ENCODE peak calls at places on chromosomes 3 and 15, in five cellular contexts. M, H, P, C and Y are unnamed samples. For H3K4me1, the result is how much of the 10 kb centered on the place peaks cover.

GRCh38 chr3:43650345-43650744 is 28.5 kb upstream of the ANO10 start:
- DNase-seq in C (no peak), H (no peak), M (no peak), P (no peak), Y (no peak)

GRCh38 chr3:9951962-9952805 is at the start of gene PRRT3:
- DNase-seq in P (peak), C (no peak), H (peak), M (peak), Y (no peak)

GRCh38 chr3:65953301-65953812 is 85.4 kb downstream of the MAGI1 start:
- DNase-seq in P (peak), C (no peak), M (no peak), H (peak), Y (no peak)

GRCh38 chr3:114903213-114903612 is 243.9 kb downstream of the ZBTB20 start:
- DNase-seq in H (no peak), M (no peak), P (no peak), C (no peak), Y (no peak)

GRCh38 chr15:73172508-73172907 is 120.2 kb downstream of the NEO1 start:
- DNase-seq in H (no peak), M (no peak), P (no peak), C (no peak), Y (no peak)

GRCh38 chr15:66212471-66212870 is 41.1 kb downstream of the MEGF11 start:
- DNase-seq in P (no peak), C (peak), H (no peak), M (no peak), Y (no peak)

GRCh38 chr3:89847955-89848354 is 740.5 kb downstream of the EPHA3 start:
- DNase-seq in M (peak), C (no peak), P (no peak), H (no peak), Y (no peak)

GRCh38 chr15:63292771-63293170 is 15.4 kb downstream of the APH1B start:
- DNase-seq in M (no peak), H (no peak), P (no peak), C (no peak), Y (no peak)

GRCh38 chr15:29058903-29059539 is 173.2 kb downstream of the APBA2 start:
- DNase-seq in H (no peak), M (no peak), C (no peak), P (no peak), Y (no peak)

GRCh38 chr3:184348057-184348382 is 10.6 kb downstream of the FAM131A start:
- DNase-seq in C (no peak), M (no peak), H (no peak), P (no peak), Y (no peak)

GRCh38 chr3:184346480-184346879 is 9.1 kb downstream of the FAM131A start:
- DNase-seq in H (no peak), P (no peak), C (no peak), M (no peak), Y (no peak)

GRCh38 chr3:184349563-184350470 is 11.6 kb downstream of the CLCN2 start:
- DNase-seq in P (no peak), C (no peak), M (no peak), H (no peak), Y (no peak)

GRCh38 chr3:184345678-184346144 is 8.3 kb downstream of the FAM131A start:
- DNase-seq in H (peak), M (peak), C (peak), P (peak), Y (peak)

GRCh38 chr3:184347321-184348056 is 10.1 kb downstream of the FAM131A start:
- DNase-seq in P (no peak), M (peak), H (no peak), C (no peak), Y (no peak)
- H3K27ac ChIP-seq in P (peak), M (no peak), H (no peak), C (no peak), Y (no peak)

DNA sequence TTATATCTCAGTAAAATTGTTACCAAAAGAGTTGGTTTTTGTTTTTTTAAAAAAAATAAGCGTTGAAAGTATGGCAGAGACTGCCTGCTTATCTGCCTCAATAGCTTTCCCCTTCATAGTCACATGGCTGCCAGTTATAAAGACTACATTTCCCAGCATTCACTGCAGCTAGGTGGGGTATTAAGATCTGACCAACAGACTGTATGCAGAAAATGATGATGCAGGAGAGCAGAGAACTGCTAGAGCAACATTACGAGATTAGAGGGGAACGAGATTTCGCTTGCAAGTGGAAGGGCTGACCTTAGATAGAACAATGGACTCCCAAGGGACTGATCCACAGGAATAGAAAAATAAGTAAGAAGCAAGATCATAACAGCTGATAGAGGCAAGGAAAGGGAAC is 14.3 kb downstream of the RHOA start:
- DNase-seq in H (no peak), M (peak), C (no peak), P (peak), Y (peak)
- H3K4me1 ChIP-seq in H (under half), M (under half), C (half or more), P (under half), Y (under half)

DNA sequence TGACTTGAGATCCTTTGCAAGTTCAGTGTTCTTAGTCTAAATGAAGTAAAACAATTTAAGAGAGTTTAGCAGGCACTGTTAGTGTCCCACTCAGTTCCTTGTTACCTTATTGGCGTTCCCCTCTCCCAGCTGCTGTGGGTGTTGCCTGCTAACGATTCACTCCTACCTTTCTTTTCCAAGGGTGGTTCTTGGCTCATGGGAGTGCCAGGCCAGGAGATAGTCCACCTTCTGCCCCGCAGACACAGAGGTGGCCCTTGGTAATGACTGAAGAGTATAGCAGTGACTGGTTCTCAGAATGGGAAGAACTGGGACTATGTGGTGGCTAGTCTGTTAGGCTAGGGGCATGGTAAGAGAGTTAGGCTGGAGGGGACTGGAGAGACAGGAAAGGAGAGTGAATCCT is 240.4 kb downstream of the EDEM1 start:
- DNase-seq in M (no peak), H (no peak), P (no peak), C (no peak), Y (no peak)
- H3K4me3 ChIP-seq in M (no peak), H (no peak), P (no peak), C (no peak), Y (no peak)

DNA sequence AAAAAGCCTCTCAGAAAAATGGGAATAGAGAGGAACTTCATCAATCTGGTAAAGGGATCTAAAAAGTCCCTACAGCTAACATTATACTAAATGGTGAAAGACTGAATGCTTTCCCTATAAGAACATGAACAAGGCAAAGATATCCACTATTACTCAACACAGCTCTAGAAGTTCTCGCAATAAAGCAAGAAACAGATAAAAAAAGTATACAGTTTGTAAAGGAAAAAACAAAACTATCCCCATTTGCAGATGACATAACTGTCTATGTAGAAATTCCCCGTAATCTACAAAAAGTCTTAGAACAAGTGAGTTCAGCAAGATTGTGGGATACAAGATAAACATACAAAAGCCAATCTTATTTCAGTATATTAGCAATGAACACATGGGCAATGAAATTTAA is 15.4 kb downstream of the EDC3 start:
- DNase-seq in P (no peak), H (no peak), C (no peak), M (peak), Y (no peak)
- H3K27ac ChIP-seq in P (no peak), H (no peak), C (no peak), M (no peak), Y (no peak)

DNA sequence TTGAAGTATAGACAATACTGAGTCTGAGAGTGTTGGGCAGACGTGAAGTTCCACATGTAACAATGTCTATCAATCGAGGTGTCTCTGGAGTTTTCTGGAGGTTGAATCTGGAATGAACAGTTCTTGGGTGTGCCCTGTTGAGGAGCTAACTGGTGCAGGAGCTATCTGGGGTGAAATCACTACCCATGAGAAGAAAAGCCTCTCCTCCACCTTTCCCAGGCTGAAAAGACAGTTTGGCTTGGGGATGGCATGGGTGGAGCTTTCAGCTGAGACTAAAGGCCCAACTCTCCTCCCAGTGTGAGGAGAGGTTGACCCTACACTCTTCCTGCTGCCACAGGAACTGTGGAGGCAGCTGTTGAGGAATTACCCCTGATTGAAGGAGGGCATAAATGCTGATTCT is 54.4 kb upstream of the LRRFIP2 start:
- DNase-seq in M (no peak), C (no peak), H (no peak), P (no peak), Y (no peak)
- H3K4me1 ChIP-seq in M (under half), C (under half), H (under half), P (under half), Y (under half)

DNA sequence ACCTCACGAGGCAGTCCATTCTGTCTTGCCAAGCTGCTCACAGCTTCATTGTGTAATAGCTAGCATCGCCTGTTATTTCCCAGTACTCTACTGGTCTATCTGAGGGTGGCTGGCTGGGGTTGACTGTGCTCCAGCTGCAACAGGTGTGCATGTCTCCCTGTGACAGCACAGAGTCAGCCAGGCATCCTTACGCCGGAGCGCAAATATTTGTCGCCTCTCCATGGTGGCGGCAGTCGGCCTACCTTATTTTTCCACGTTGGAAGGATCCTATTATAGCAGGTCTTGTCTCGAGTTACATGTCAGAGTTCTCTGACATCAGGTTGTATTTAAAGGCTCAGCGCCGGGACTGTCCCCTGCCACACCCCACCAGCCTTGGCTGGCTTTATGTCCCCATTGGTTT is 307.1 kb downstream of the TLE3 start:
- DNase-seq in H (no peak), P (no peak), M (no peak), C (no peak), Y (no peak)
- H3K4me3 ChIP-seq in H (no peak), P (no peak), M (no peak), C (no peak), Y (no peak)

GRCh38 chr15:69754313-69754712 is 301.7 kb downstream of the RPLP1 start:
- DNase-seq in M (no peak), P (no peak), C (no peak), H (no peak), Y (no peak)

GRCh38 chr15:69755571-69756310 is 303.1 kb downstream of the RPLP1 start:
- DNase-seq in H (no peak), P (no peak), C (no peak), M (no peak), Y (no peak)

GRCh38 chr15:69757186-69757585 is 304.6 kb downstream of the RPLP1 start:
- DNase-seq in M (no peak), H (no peak), C (no peak), P (no peak), Y (no peak)

GRCh38 chr15:69758291-69758771 is 305.7 kb downstream of the RPLP1 start:
- DNase-seq in C (no peak), H (no peak), P (no peak), M (peak), Y (no peak)

GRCh38 chr15:69756440-69756839 is 303.8 kb downstream of the RPLP1 start:
- DNase-seq in P (no peak), C (no peak), H (no peak), M (no peak), Y (no peak)
- H3K27ac ChIP-seq in P (no peak), C (no peak), H (no peak), M (no peak), Y (no peak)

DNA sequence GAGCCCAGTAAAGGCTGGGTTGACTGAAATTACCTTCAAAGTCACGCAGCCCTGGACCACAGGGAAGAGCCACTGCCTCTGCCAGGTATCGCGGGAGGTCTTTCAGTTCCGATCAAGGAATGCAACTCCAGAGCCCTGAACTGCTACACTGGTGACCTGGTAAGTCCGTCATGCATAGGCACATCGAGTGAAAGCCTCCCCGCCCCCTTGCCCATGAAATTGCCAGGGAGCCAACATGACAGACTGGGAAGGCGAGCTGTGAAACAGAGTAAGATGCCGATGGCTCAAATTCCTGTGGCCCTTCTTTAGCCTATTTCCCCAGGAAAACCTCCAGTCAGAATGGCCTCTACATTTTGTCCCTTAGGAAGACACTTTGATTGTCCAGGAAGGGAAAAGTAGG is 2.3 kb upstream of the GP5 start:
- DNase-seq in H (no peak), C (peak), P (no peak), M (no peak), Y (no peak)
- H3K4me1 ChIP-seq in H (under half), C (under half), P (under half), M (under half), Y (under half)